ENCODE peak calls at places on chromosomes 11 and 22, in seven cellular contexts. One of them, this sample, is unnamed.

GRCh38 chr22:35604671-35605457 is 12.3 kb downstream of the MB start:
- DNase-seq in NCI-H146: no peak
- DNase-seq in endothelial cell: no peak
- DNase-seq in stimulated activated CD4-positive, alpha-beta T cell treated with anti-CD3 and anti-CD28 coated beads, Interleukin-15, amount 100 ng/mL, for 1 hour: no peak
- DNase-seq in T-helper 1 cell: no peak
- DNase-seq in NCI-H748 treated with DMSO at 0.1 percent for 48 hours: no peak
- DNase-seq in NCI-H1436: no peak
- DNase-seq in this sample: no peak

GRCh38 chr11:77968337-77968736 is 26.1 kb downstream of the INTS4 start:
- DNase-seq in T-helper 1 cell: no peak
- DNase-seq in endothelial cell: no peak
- DNase-seq in stimulated activated CD4-positive, alpha-beta T cell treated with anti-CD3 and anti-CD28 coated beads, Interleukin-15, amount 100 ng/mL, for 1 hour: no peak
- DNase-seq in NCI-H1436: no peak
- DNase-seq in NCI-H146: no peak
- DNase-seq in NCI-H748 treated with DMSO at 0.1 percent for 48 hours: no peak
- DNase-seq in this sample: no peak

GRCh38 chr22:45235101-45235777 is 5.5 kb downstream of the KIAA0930 start:
- DNase-seq in T-helper 1 cell: no peak
- DNase-seq in stimulated activated CD4-positive, alpha-beta T cell treated with anti-CD3 and anti-CD28 coated beads, Interleukin-15, amount 100 ng/mL, for 1 hour: no peak
- DNase-seq in endothelial cell: no peak
- DNase-seq in NCI-H1436: peak; percentile 30
- DNase-seq in NCI-H146: no peak
- DNase-seq in NCI-H748 treated with DMSO at 0.1 percent for 48 hours: no peak
- DNase-seq in this sample: no peak

GRCh38 chr11:106691807-106692365 is 326.4 kb downstream of the GUCY1A2 start:
- DNase-seq in stimulated activated CD4-positive, alpha-beta T cell treated with anti-CD3 and anti-CD28 coated beads, Interleukin-15, amount 100 ng/mL, for 1 hour: no peak
- DNase-seq in NCI-H1436: no peak
- DNase-seq in NCI-H748 treated with DMSO at 0.1 percent for 48 hours: no peak
- DNase-seq in NCI-H146: no peak
- DNase-seq in endothelial cell: no peak
- DNase-seq in T-helper 1 cell: no peak
- DNase-seq in this sample: no peak

GRCh38 chr22:46185263-46185662 is 34.9 kb downstream of the PPARA start:
- DNase-seq in stimulated activated CD4-positive, alpha-beta T cell treated with anti-CD3 and anti-CD28 coated beads, Interleukin-15, amount 100 ng/mL, for 1 hour: no peak
- DNase-seq in T-helper 1 cell: no peak
- DNase-seq in NCI-H748 treated with DMSO at 0.1 percent for 48 hours: no peak
- DNase-seq in endothelial cell: no peak
- DNase-seq in NCI-H146: no peak
- DNase-seq in NCI-H1436: no peak
- DNase-seq in this sample: no peak

GRCh38 chr22:46070215-46070721 is 80.1 kb upstream of the PPARA start:
- DNase-seq in endothelial cell: no peak
- DNase-seq in T-helper 1 cell: no peak
- DNase-seq in NCI-H146: peak; percentile 46
- DNase-seq in NCI-H748 treated with DMSO at 0.1 percent for 48 hours: peak; percentile 42
- DNase-seq in stimulated activated CD4-positive, alpha-beta T cell treated with anti-CD3 and anti-CD28 coated beads, Interleukin-15, amount 100 ng/mL, for 1 hour: peak; percentile 18
- DNase-seq in NCI-H1436: no peak
- DNase-seq in this sample: no peak

GRCh38 chr11:101436511-101437142 is 147.2 kb downstream of the TRPC6 start:
- DNase-seq in T-helper 1 cell: no peak
- DNase-seq in endothelial cell: peak; percentile 59
- DNase-seq in NCI-H1436: peak; percentile 7
- DNase-seq in NCI-H146: peak; percentile 25
- DNase-seq in NCI-H748 treated with DMSO at 0.1 percent for 48 hours: peak; percentile 40
- DNase-seq in stimulated activated CD4-positive, alpha-beta T cell treated with anti-CD3 and anti-CD28 coated beads, Interleukin-15, amount 100 ng/mL, for 1 hour: no peak
- DNase-seq in this sample: no peak

GRCh38 chr11:2387266-2387982 is 10.3 kb downstream of the CD81 start:
- DNase-seq in NCI-H748 treated with DMSO at 0.1 percent for 48 hours: no peak
- DNase-seq in T-helper 1 cell: no peak
- DNase-seq in stimulated activated CD4-positive, alpha-beta T cell treated with anti-CD3 and anti-CD28 coated beads, Interleukin-15, amount 100 ng/mL, for 1 hour: no peak
- DNase-seq in NCI-H1436: no peak
- DNase-seq in endothelial cell: no peak
- DNase-seq in NCI-H146: no peak
- DNase-seq in this sample: no peak

GRCh38 chr22:18077639-18078328 is at the start of gene PEX26:
- DNase-seq in stimulated activated CD4-positive, alpha-beta T cell treated with anti-CD3 and anti-CD28 coated beads, Interleukin-15, amount 100 ng/mL, for 1 hour: peak; percentile 87
- DNase-seq in NCI-H146: peak; percentile 90
- DNase-seq in NCI-H1436: peak; percentile 91
- DNase-seq in T-helper 1 cell: peak; percentile 93
- DNase-seq in NCI-H748 treated with DMSO at 0.1 percent for 48 hours: peak; percentile 77
- DNase-seq in endothelial cell: peak; percentile 76
- DNase-seq in this sample: peak; percentile 77

GRCh38 chr11:34274712-34275398 is 83.0 kb downstream of the ABTB2 start:
- DNase-seq in endothelial cell: no peak
- DNase-seq in NCI-H748 treated with DMSO at 0.1 percent for 48 hours: no peak
- DNase-seq in NCI-H146: no peak
- DNase-seq in NCI-H1436: no peak
- DNase-seq in stimulated activated CD4-positive, alpha-beta T cell treated with anti-CD3 and anti-CD28 coated beads, Interleukin-15, amount 100 ng/mL, for 1 hour: no peak
- DNase-seq in T-helper 1 cell: no peak
- DNase-seq in this sample: no peak

GRCh38 chr11:77244277-77245014 is 57.0 kb downstream of the GDPD4 start:
- DNase-seq in NCI-H146: no peak
- DNase-seq in endothelial cell: no peak
- DNase-seq in T-helper 1 cell: no peak
- DNase-seq in NCI-H748 treated with DMSO at 0.1 percent for 48 hours: no peak
- DNase-seq in NCI-H1436: no peak
- DNase-seq in stimulated activated CD4-positive, alpha-beta T cell treated with anti-CD3 and anti-CD28 coated beads, Interleukin-15, amount 100 ng/mL, for 1 hour: no peak
- DNase-seq in this sample: no peak

GRCh38 chr22:35998748-35999147 is 29.9 kb downstream of the RBFOX2 start:
- DNase-seq in NCI-H146: no peak
- DNase-seq in stimulated activated CD4-positive, alpha-beta T cell treated with anti-CD3 and anti-CD28 coated beads, Interleukin-15, amount 100 ng/mL, for 1 hour: no peak
- DNase-seq in NCI-H748 treated with DMSO at 0.1 percent for 48 hours: no peak
- DNase-seq in endothelial cell: no peak
- DNase-seq in T-helper 1 cell: no peak
- DNase-seq in NCI-H1436: no peak
- DNase-seq in this sample: no peak

GRCh38 chr11:69598147-69598546 is 42.8 kb upstream of the CCND1 start:
- DNase-seq in T-helper 1 cell: no peak
- DNase-seq in endothelial cell: no peak
- DNase-seq in NCI-H146: no peak
- DNase-seq in stimulated activated CD4-positive, alpha-beta T cell treated with anti-CD3 and anti-CD28 coated beads, Interleukin-15, amount 100 ng/mL, for 1 hour: no peak
- DNase-seq in NCI-H748 treated with DMSO at 0.1 percent for 48 hours: no peak
- DNase-seq in NCI-H1436: no peak
- DNase-seq in this sample: no peak

GRCh38 chr11:122791836-122792235 is 46.5 kb upstream of the CRTAM start:
- DNase-seq in NCI-H1436: no peak
- DNase-seq in NCI-H748 treated with DMSO at 0.1 percent for 48 hours: no peak
- DNase-seq in NCI-H146: no peak
- DNase-seq in stimulated activated CD4-positive, alpha-beta T cell treated with anti-CD3 and anti-CD28 coated beads, Interleukin-15, amount 100 ng/mL, for 1 hour: no peak
- DNase-seq in endothelial cell: no peak
- DNase-seq in T-helper 1 cell: no peak
- DNase-seq in this sample: no peak

GRCh38 chr11:74739546-74740270 is 8.5 kb upstream of the CHRDL2 start:
- DNase-seq in endothelial cell: peak; percentile 55
- DNase-seq in NCI-H1436: no peak
- DNase-seq in T-helper 1 cell: peak; percentile 32
- DNase-seq in NCI-H748 treated with DMSO at 0.1 percent for 48 hours: peak; percentile 40
- DNase-seq in stimulated activated CD4-positive, alpha-beta T cell treated with anti-CD3 and anti-CD28 coated beads, Interleukin-15, amount 100 ng/mL, for 1 hour: no peak
- DNase-seq in NCI-H146: peak; percentile 63
- DNase-seq in this sample: no peak

GRCh38 chr11:79314906-79315689 is 125.7 kb downstream of the TENM4 start:
- DNase-seq in NCI-H146: no peak
- DNase-seq in stimulated activated CD4-positive, alpha-beta T cell treated with anti-CD3 and anti-CD28 coated beads, Interleukin-15, amount 100 ng/mL, for 1 hour: no peak
- DNase-seq in endothelial cell: peak; percentile 52
- DNase-seq in NCI-H748 treated with DMSO at 0.1 percent for 48 hours: no peak
- DNase-seq in NCI-H1436: no peak
- DNase-seq in T-helper 1 cell: no peak
- DNase-seq in this sample: no peak

GRCh38 chr11:57568330-57568766 is 876 bp upstream of the UBE2L6 start:
- DNase-seq in NCI-H146: no peak
- DNase-seq in T-helper 1 cell: no peak
- DNase-seq in NCI-H748 treated with DMSO at 0.1 percent for 48 hours: no peak
- DNase-seq in NCI-H1436: no peak
- DNase-seq in stimulated activated CD4-positive, alpha-beta T cell treated with anti-CD3 and anti-CD28 coated beads, Interleukin-15, amount 100 ng/mL, for 1 hour: peak; percentile 86
- DNase-seq in endothelial cell: no peak
- DNase-seq in this sample: peak; percentile 39

GRCh38 chr11:19605500-19606371 is 106.9 kb upstream of the NAV2 start:
- DNase-seq in T-helper 1 cell: no peak
- DNase-seq in NCI-H146: no peak
- DNase-seq in NCI-H748 treated with DMSO at 0.1 percent for 48 hours: no peak
- DNase-seq in endothelial cell: no peak
- DNase-seq in NCI-H1436: peak; percentile 5
- DNase-seq in stimulated activated CD4-positive, alpha-beta T cell treated with anti-CD3 and anti-CD28 coated beads, Interleukin-15, amount 100 ng/mL, for 1 hour: no peak
- DNase-seq in this sample: no peak

GRCh38 chr22:32723632-32724031 is 77.9 kb upstream of the TIMP3 start:
- DNase-seq in NCI-H146: no peak
- DNase-seq in NCI-H748 treated with DMSO at 0.1 percent for 48 hours: no peak
- DNase-seq in endothelial cell: no peak
- DNase-seq in stimulated activated CD4-positive, alpha-beta T cell treated with anti-CD3 and anti-CD28 coated beads, Interleukin-15, amount 100 ng/mL, for 1 hour: peak; percentile 10
- DNase-seq in T-helper 1 cell: no peak
- DNase-seq in NCI-H1436: no peak
- DNase-seq in this sample: no peak

GRCh38 chr11:131581006-131581405 is 210.6 kb downstream of the NTM start:
- DNase-seq in T-helper 1 cell: no peak
- DNase-seq in NCI-H146: no peak
- DNase-seq in endothelial cell: no peak
- DNase-seq in NCI-H748 treated with DMSO at 0.1 percent for 48 hours: no peak
- DNase-seq in stimulated activated CD4-positive, alpha-beta T cell treated with anti-CD3 and anti-CD28 coated beads, Interleukin-15, amount 100 ng/mL, for 1 hour: no peak
- DNase-seq in NCI-H1436: no peak
- DNase-seq in this sample: no peak

GRCh38 chr11:47182380-47182779 is 3.9 kb downstream of the PACSIN3 start:
- DNase-seq in endothelial cell: no peak
- DNase-seq in NCI-H748 treated with DMSO at 0.1 percent for 48 hours: no peak
- DNase-seq in T-helper 1 cell: no peak
- DNase-seq in NCI-H146: no peak
- DNase-seq in NCI-H1436: no peak
- DNase-seq in stimulated activated CD4-positive, alpha-beta T cell treated with anti-CD3 and anti-CD28 coated beads, Interleukin-15, amount 100 ng/mL, for 1 hour: no peak
- DNase-seq in this sample: no peak

This sample was measured in cerebellar nuclear complex.